ENCODE peak calls at places on chromosomes 13 and 19, in four cellular contexts. F is left ventricle myocardium inferior; P is fibroblast of mammary gland; G is activated CD8-positive, alpha-beta T cell treated with anti-CD3 and anti-CD28 coated beads for 36 hours. Z is an unnamed sample.
A peak's percentile ranks its signal among the peaks of the same experiment; 100 is the strongest.

GRCh38 chr19:33241091-33241529 is 15.5 kb upstream of the SLC7A10 start:
- DNase-seq in P (no peak), G (no peak), F (no peak), Z (no peak)

GRCh38 chr13:75417006-75417384 is 65.0 kb downstream of the TBC1D4 start:
- DNase-seq in F (no peak), G (no peak), P (peak; percentile 42), Z (no peak)

GRCh38 chr19:47760632-47760999 is 15.3 kb downstream of the NOP53 start:
- DNase-seq in G (no peak), P (no peak), F (no peak), Z (no peak)

GRCh38 chr13:105918842-105919741 is 616.4 kb downstream of the EFNB2 start:
- DNase-seq in G (no peak), P (peak; percentile 83), F (no peak), Z (no peak)

GRCh38 chr13:42272115-42272756 is at the start of gene AKAP11:
- DNase-seq in F (peak; percentile 44), G (peak; percentile 63), P (peak; percentile 46), Z (no peak)

GRCh38 chr19:6828698-6829633 is 56.5 kb downstream of the VAV1 start:
- DNase-seq in G (peak; percentile 79), F (no peak), P (no peak), Z (peak; percentile 58)

GRCh38 chr19:58361900-58362271 is 665 bp downstream of the ZNF497 start:
- DNase-seq in P (peak; percentile 54), G (peak; percentile 76), F (peak; percentile 45), Z (peak; percentile 70)

GRCh38 chr19:42201489-42202289 is 15.8 kb downstream of the DEDD2 start:
- DNase-seq in F (peak; percentile 32), P (no peak), G (peak; percentile 67), Z (peak; percentile 86)

GRCh38 chr13:45683701-45684100 is 18.4 kb upstream of the CBY2 start:
- DNase-seq in G (no peak), P (no peak), F (no peak), Z (no peak)
- TF ChIP-seq CTCF in G (no peak), P (no peak), F (no peak), Z (peak; percentile 27)

GRCh38 chr13:28550721-28551497 is 56.0 kb upstream of the FLT1 start:
- DNase-seq in P (no peak), G (no peak), F (no peak), Z (no peak)

GRCh38 chr13:28545583-28546333 is 50.8 kb upstream of the FLT1 start:
- DNase-seq in F (no peak), G (no peak), P (no peak), Z (no peak)

GRCh38 chr13:28548468-28548867 is 53.5 kb upstream of the FLT1 start:
- DNase-seq in F (no peak), G (no peak), P (no peak), Z (no peak)

GRCh38 chr13:28551498-28551895 is 56.6 kb upstream of the FLT1 start:
- DNase-seq in P (no peak), G (no peak), F (no peak), Z (no peak)

DNA sequence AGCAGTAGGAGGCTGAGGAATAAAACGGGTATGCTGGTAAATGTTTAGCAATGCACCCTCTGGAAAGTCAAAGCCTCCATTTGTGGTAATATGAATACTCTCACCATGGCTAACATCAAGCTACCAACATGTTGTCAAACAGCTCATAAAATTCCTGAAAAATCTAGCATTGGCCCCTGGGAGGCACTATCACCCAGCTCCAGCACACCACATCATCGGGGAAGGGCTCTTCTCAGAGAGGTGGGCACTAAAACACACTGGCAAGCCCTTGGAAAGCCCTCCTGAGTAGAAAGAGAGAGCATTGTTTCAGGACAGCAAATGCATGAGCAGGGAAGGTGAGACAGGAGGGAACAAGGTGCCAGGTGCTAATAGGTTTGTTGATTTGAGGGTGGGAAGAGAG is 53.9 kb upstream of the FLT1 start:
- DNase-seq in P (no peak), G (no peak), F (no peak), Z (no peak)
- TF ChIP-seq CTCF in P (peak; percentile 19), G (no peak), F (no peak), Z (no peak)

GRCh38 chr19:18502236-18502632 is 19.6 kb downstream of the ELL start:
- DNase-seq in G (no peak), F (no peak), P (no peak), Z (no peak)

GRCh38 chr19:18501351-18501750 is 20.5 kb downstream of the ELL start:
- DNase-seq in F (no peak), G (no peak), P (no peak), Z (no peak)

GRCh38 chr19:18503337-18503970 is 18.4 kb downstream of the ELL start:
- DNase-seq in P (no peak), F (no peak), G (no peak), Z (no peak)

GRCh38 chr19:18501832-18502231 is 20.0 kb downstream of the ELL start:
- DNase-seq in G (no peak), F (peak; percentile 67), P (no peak), Z (no peak)

GRCh38 chr19:18502633-18503294 is 19.1 kb downstream of the ELL start:
- DNase-seq in P (no peak), G (no peak), F (peak; percentile 56), Z (no peak)
- TF ChIP-seq CTCF in P (no peak), G (no peak), F (no peak), Z (no peak)

GRCh38 chr13:24313449-24313848 is 4.1 kb downstream of the C1QTNF9 start:
- DNase-seq in F (no peak), G (no peak), P (peak; percentile 20), Z (no peak)
- TF ChIP-seq CTCF in F (peak; percentile 57), G (no peak), P (peak; percentile 35), Z (no peak)

DNA sequence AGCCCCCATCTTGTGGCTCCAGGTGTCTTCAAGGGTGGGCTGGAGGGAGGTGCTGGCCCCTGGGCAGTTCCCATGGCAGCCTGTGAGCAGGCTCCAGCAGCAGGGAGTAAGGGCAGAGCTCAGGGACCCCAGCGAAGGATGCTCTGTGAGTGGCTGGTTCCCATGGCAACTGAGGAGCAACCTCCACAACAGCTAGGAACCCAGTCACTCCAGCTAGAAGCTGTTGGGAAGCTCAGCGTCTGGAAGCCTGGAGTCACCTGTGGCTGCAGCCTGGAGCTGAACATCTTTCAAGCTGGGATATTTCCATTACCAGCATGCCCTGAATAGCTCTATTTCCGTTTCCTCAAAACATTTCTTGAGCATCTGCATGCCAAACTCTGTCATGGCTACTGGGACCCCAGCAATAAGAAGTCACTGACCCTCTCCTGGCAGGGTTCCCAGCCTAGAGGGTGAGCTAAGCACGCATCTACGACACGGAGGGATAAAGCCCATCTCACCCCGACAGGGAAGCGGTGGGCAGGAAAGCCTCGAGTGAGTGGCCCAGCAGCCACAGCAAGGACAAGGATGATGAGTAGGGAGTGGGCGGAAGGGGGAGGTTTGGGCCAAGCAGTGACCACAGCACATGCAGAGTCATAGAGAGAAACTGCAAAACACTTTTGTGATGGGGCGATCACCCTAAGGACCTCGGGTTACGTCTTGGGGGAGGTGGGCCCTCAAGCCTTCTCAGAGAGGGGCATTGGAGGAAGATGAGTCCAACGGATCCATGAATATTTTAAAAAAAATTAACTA is 52.6 kb downstream of the ALOX5AP start:
- DNase-seq in P (peak; percentile 67), F (no peak), G (no peak), Z (peak; percentile 40)
- TF ChIP-seq CTCF in P (no peak), F (no peak), G (no peak), Z (no peak)

GRCh38 chr13:113172419-113172926 is 14.0 kb downstream of the PROZ start:
- DNase-seq in F (no peak), G (no peak), P (no peak), Z (no peak)
- TF ChIP-seq CTCF in F (no peak), G (no peak), P (no peak), Z (no peak)

DNA sequence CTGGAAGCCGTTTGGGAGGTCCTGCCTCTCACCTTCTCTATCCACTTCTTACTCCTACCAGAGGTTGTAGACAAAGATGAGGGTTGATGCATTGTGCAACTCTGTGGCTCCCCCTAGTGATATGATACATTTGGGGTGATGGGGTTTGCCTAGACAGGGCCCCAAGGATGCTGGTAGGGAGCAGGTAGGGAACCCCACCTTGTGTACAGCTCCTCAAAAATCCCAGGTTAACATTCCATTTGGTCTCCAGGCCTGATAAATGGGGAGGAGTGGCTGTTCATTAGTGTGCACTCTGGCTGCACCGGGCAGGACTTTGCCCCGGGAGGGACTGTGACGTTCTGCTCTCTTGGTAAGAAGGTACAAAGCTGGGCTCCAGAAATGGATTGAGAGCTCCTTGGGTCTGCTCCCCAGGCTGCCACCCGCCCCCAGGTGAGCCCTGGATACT is 19.2 kb downstream of the SIGLEC8 start:
- DNase-seq in P (peak; percentile 16), F (no peak), G (peak; percentile 54), Z (peak; percentile 51)
- TF ChIP-seq CTCF in P (peak; percentile 39), F (peak; percentile 39), G (peak; percentile 59), Z (peak; percentile 75)